ENCODE peak calls at places on chromosomes 7 and 10, in four cellular contexts. One of them, this sample, is unnamed.
A peak's percentile ranks its signal among the peaks of the same experiment; 100 is the strongest.

GRCh38 chr7:104950006-104950405 is 64.0 kb upstream of the KMT2E start:
- DNase-seq in NCI-H1092 treated with DMSO at 0.1 percent for 48 hours: no peak
- DNase-seq in activated T-cell treated with anti-CD3 and anti-CD28 coated beads for 1 hour: no peak
- DNase-seq in brain microvascular endothelial cell: no peak
- DNase-seq in this sample: no peak

GRCh38 chr10:133299224-133299623 is 9.4 kb downstream of the TUBGCP2 start:
- DNase-seq in brain microvascular endothelial cell: no peak
- DNase-seq in NCI-H1092 treated with DMSO at 0.1 percent for 48 hours: no peak
- DNase-seq in activated T-cell treated with anti-CD3 and anti-CD28 coated beads for 1 hour: no peak
- DNase-seq in this sample: no peak

GRCh38 chr10:63267414-63268138 is 134.4 kb downstream of the NRBF2 start:
- DNase-seq in activated T-cell treated with anti-CD3 and anti-CD28 coated beads for 1 hour: no peak
- DNase-seq in brain microvascular endothelial cell: peak; percentile 79
- DNase-seq in NCI-H1092 treated with DMSO at 0.1 percent for 48 hours: peak; percentile 33
- DNase-seq in this sample: peak; percentile 16

GRCh38 chr10:122286872-122287271 is 15.8 kb downstream of the BTBD16 start:
- DNase-seq in NCI-H1092 treated with DMSO at 0.1 percent for 48 hours: no peak
- DNase-seq in activated T-cell treated with anti-CD3 and anti-CD28 coated beads for 1 hour: no peak
- DNase-seq in brain microvascular endothelial cell: peak; percentile 93
- DNase-seq in this sample: no peak

GRCh38 chr7:17770710-17771375 is 169.5 kb downstream of the SNX13 start:
- DNase-seq in activated T-cell treated with anti-CD3 and anti-CD28 coated beads for 1 hour: no peak
- DNase-seq in NCI-H1092 treated with DMSO at 0.1 percent for 48 hours: no peak
- DNase-seq in brain microvascular endothelial cell: no peak
- DNase-seq in this sample: peak; percentile 10

GRCh38 chr7:45922810-45923209 is 1.7 kb upstream of the IGFBP3 start:
- DNase-seq in NCI-H1092 treated with DMSO at 0.1 percent for 48 hours: peak; percentile 56
- DNase-seq in brain microvascular endothelial cell: no peak
- DNase-seq in activated T-cell treated with anti-CD3 and anti-CD28 coated beads for 1 hour: no peak
- DNase-seq in this sample: peak; percentile 29

GRCh38 chr7:77442631-77443420 is 26.7 kb upstream of the GSAP start:
- DNase-seq in activated T-cell treated with anti-CD3 and anti-CD28 coated beads for 1 hour: no peak
- DNase-seq in brain microvascular endothelial cell: peak; percentile 46
- DNase-seq in NCI-H1092 treated with DMSO at 0.1 percent for 48 hours: no peak
- DNase-seq in this sample: no peak

GRCh38 chr7:18212788-18213187 is 185.1 kb upstream of the PRPS1L1 start:
- DNase-seq in activated T-cell treated with anti-CD3 and anti-CD28 coated beads for 1 hour: no peak
- DNase-seq in NCI-H1092 treated with DMSO at 0.1 percent for 48 hours: no peak
- DNase-seq in brain microvascular endothelial cell: no peak
- DNase-seq in this sample: no peak

GRCh38 chr7:25260862-25261454 is 32.7 kb upstream of the NPVF start:
- DNase-seq in activated T-cell treated with anti-CD3 and anti-CD28 coated beads for 1 hour: no peak
- DNase-seq in brain microvascular endothelial cell: peak; percentile 16
- DNase-seq in NCI-H1092 treated with DMSO at 0.1 percent for 48 hours: peak; percentile 48
- DNase-seq in this sample: no peak

GRCh38 chr7:47255441-47255840 is 326.5 kb downstream of the TNS3 start:
- DNase-seq in brain microvascular endothelial cell: no peak
- DNase-seq in activated T-cell treated with anti-CD3 and anti-CD28 coated beads for 1 hour: no peak
- DNase-seq in NCI-H1092 treated with DMSO at 0.1 percent for 48 hours: no peak
- DNase-seq in this sample: no peak

GRCh38 chr10:102220612-102221011 is 5.5 kb upstream of the ELOVL3 start:
- DNase-seq in NCI-H1092 treated with DMSO at 0.1 percent for 48 hours: no peak
- DNase-seq in activated T-cell treated with anti-CD3 and anti-CD28 coated beads for 1 hour: no peak
- DNase-seq in brain microvascular endothelial cell: no peak
- DNase-seq in this sample: no peak

GRCh38 chr10:84286695-84287094 is 41.7 kb upstream of the CCSER2 start:
- DNase-seq in activated T-cell treated with anti-CD3 and anti-CD28 coated beads for 1 hour: no peak
- DNase-seq in NCI-H1092 treated with DMSO at 0.1 percent for 48 hours: no peak
- DNase-seq in brain microvascular endothelial cell: no peak
- DNase-seq in this sample: no peak

GRCh38 chr10:114281461-114281860 is 42.4 kb downstream of the VWA2 start:
- DNase-seq in NCI-H1092 treated with DMSO at 0.1 percent for 48 hours: no peak
- DNase-seq in activated T-cell treated with anti-CD3 and anti-CD28 coated beads for 1 hour: no peak
- DNase-seq in brain microvascular endothelial cell: no peak
- DNase-seq in this sample: no peak

This sample was measured in T47D.